ENCODE peak calls at places on chromosomes 11 and 22, in four cellular contexts. One of them, this sample, is unnamed.

GRCh38 chr22:30824711-30825110 is 130.0 kb downstream of the OSBP2 start:
- DNase-seq in cardiac fibroblast: no peak
- DNase-seq in GM23338: no peak
- DNase-seq in type B pancreatic cell: peak
- DNase-seq in this sample: no peak

GRCh38 chr22:45164217-45165123 is 745 bp downstream of the NUP50 start:
- DNase-seq in cardiac fibroblast: peak
- DNase-seq in GM23338: peak
- DNase-seq in type B pancreatic cell: no peak
- DNase-seq in this sample: peak

GRCh38 chr11:69383372-69383771 is 89.4 kb downstream of the MYEOV start:
- DNase-seq in cardiac fibroblast: no peak
- DNase-seq in GM23338: no peak
- DNase-seq in type B pancreatic cell: peak
- DNase-seq in this sample: no peak

GRCh38 chr11:90220391-90220790 is 2.5 kb downstream of the CHORDC1 start:
- DNase-seq in cardiac fibroblast: peak
- DNase-seq in GM23338: no peak
- DNase-seq in type B pancreatic cell: no peak
- DNase-seq in this sample: no peak

GRCh38 chr11:69148377-69148762 is 7.4 kb upstream of the SMIM38 start:
- DNase-seq in cardiac fibroblast: no peak
- DNase-seq in GM23338: no peak
- DNase-seq in type B pancreatic cell: no peak
- DNase-seq in this sample: no peak

GRCh38 chr11:69443138-69443967 is 38.1 kb upstream of the LINC01488 start:
- DNase-seq in cardiac fibroblast: peak
- DNase-seq in GM23338: peak
- DNase-seq in type B pancreatic cell: peak
- DNase-seq in this sample: peak

GRCh38 chr11:107265591-107265990 is 192.0 kb downstream of the CWF19L2 start:
- DNase-seq in cardiac fibroblast: no peak
- DNase-seq in GM23338: no peak
- DNase-seq in type B pancreatic cell: no peak
- DNase-seq in this sample: no peak

GRCh38 chr11:66877585-66877984 is 20.7 kb downstream of the LRFN4 start:
- DNase-seq in cardiac fibroblast: peak
- DNase-seq in GM23338: no peak
- DNase-seq in type B pancreatic cell: no peak
- DNase-seq in this sample: no peak

GRCh38 chr11:73258104-73258684 is 13.9 kb upstream of the P2RY6 start:
- DNase-seq in cardiac fibroblast: no peak
- DNase-seq in GM23338: no peak
- DNase-seq in type B pancreatic cell: peak
- DNase-seq in this sample: no peak

GRCh38 chr11:10308208-10308954 is 3.5 kb downstream of the ADM start:
- DNase-seq in cardiac fibroblast: no peak
- DNase-seq in GM23338: no peak
- DNase-seq in type B pancreatic cell: no peak
- DNase-seq in this sample: no peak

GRCh38 chr22:47055461-47055860 is 293.0 kb downstream of the TBC1D22A start:
- DNase-seq in cardiac fibroblast: no peak
- DNase-seq in GM23338: no peak
- DNase-seq in type B pancreatic cell: no peak
- DNase-seq in this sample: no peak

GRCh38 chr11:70566768-70567530 is 168.6 kb downstream of the CTTN start:
- DNase-seq in cardiac fibroblast: no peak
- DNase-seq in GM23338: no peak
- DNase-seq in type B pancreatic cell: no peak
- DNase-seq in this sample: no peak

GRCh38 chr11:19739872-19740271 is 27.2 kb downstream of the NAV2 start:
- DNase-seq in cardiac fibroblast: peak
- DNase-seq in GM23338: peak
- DNase-seq in type B pancreatic cell: no peak
- DNase-seq in this sample: no peak

DNA sequence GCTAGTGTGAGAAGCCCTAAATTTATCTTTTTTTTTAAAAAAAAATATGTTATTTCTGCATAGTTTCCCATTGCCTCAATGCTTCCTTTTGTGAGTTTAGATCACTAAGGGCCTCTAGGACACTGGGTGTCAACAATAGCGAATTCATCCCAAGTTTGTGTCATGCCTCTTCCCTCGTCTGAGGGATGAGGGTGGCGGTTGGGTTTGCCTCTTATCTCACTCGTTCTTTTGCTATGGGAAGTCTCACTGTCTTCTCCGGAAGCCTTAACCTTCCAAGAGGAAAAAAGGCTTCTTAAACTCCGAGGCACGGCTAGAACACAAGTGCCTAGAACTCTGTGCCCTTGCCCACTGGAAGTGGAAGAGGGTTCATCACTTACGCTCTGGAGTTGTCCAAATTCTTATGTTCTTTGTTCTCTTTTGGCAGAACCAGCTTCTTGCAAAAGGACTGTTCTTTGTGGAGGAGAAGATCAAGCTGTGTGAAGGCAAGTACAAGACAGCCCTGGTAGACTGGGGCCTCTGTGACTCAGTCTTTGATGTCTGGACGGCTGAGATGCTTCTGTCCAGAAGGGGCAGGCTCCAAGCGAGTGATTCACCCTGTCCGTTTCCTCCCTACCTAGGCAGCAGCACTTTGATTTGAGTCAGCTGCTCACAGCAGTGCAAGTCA is 78.5 kb downstream of the TRAF6 start:
- DNase-seq in cardiac fibroblast: peak
- DNase-seq in GM23338: no peak
- DNase-seq in type B pancreatic cell: no peak
- DNase-seq in this sample: no peak
- TF ChIP-seq CTCF in cardiac fibroblast: no peak
- TF ChIP-seq CTCF in GM23338: no peak
- TF ChIP-seq CTCF in type B pancreatic cell: no peak
- TF ChIP-seq CTCF in this sample: no peak

DNA sequence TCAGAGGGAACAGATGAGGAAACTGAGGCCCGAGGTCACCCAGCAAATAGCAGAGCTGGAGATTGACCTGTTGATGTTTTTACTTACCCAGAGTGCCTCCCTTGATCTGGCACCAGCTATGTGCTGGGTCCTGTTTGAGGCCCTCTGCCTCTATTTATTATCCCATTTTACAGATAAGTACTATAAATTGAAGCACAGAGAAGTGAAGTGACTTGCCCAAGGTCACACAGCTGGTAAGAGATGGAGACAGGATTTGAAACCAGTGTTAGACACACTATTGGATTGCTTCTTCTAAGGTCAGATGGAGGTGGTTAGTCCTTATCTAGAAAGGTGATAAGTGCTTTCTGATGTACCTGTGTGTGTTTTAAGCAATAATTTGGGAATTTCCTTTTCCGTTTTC is 13.5 kb downstream of the SGSM1 start:
- DNase-seq in cardiac fibroblast: no peak
- DNase-seq in GM23338: no peak
- DNase-seq in type B pancreatic cell: no peak
- DNase-seq in this sample: no peak
- TF ChIP-seq CTCF in cardiac fibroblast: no peak
- TF ChIP-seq CTCF in GM23338: no peak
- TF ChIP-seq CTCF in type B pancreatic cell: no peak
- TF ChIP-seq CTCF in this sample: no peak

DNA sequence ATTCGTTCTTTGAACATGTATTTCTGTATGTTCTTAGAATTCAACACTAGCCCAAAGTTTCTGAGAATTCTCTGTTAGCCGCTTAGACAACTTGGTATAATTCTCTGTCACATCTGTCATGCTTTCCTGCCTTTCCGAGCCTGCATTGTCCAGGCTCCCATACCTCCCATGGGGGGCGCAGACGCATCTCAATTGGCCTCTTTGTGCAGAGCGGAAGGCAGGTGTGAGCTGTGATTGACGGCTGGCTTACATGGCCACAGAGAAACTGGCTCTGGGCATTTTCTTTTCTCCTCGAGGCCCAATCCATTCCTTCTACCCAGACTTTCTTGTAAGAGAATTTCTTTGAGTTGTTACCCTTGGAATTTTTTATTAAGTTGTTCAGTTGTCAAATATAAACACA is 132.7 kb upstream of the SESN3 start:
- DNase-seq in cardiac fibroblast: no peak
- DNase-seq in GM23338: peak
- DNase-seq in type B pancreatic cell: no peak
- DNase-seq in this sample: no peak
- TF ChIP-seq CTCF in cardiac fibroblast: no peak
- TF ChIP-seq CTCF in GM23338: peak
- TF ChIP-seq CTCF in type B pancreatic cell: no peak
- TF ChIP-seq CTCF in this sample: no peak

GRCh38 chr11:85590848-85591483 is 36.2 kb downstream of the DLG2 start:
- DNase-seq in cardiac fibroblast: peak
- DNase-seq in GM23338: peak
- DNase-seq in type B pancreatic cell: no peak
- DNase-seq in this sample: no peak
- TF ChIP-seq CTCF in cardiac fibroblast: no peak
- TF ChIP-seq CTCF in GM23338: peak
- TF ChIP-seq CTCF in type B pancreatic cell: peak
- TF ChIP-seq CTCF in this sample: no peak

GRCh38 chr11:28298209-28298608 is 190.0 kb downstream of the METTL15 start:
- DNase-seq in cardiac fibroblast: no peak
- DNase-seq in GM23338: no peak
- DNase-seq in type B pancreatic cell: no peak
- DNase-seq in this sample: no peak

GRCh38 chr11:28296426-28296825 is 188.2 kb downstream of the METTL15 start:
- DNase-seq in cardiac fibroblast: no peak
- DNase-seq in GM23338: no peak
- DNase-seq in type B pancreatic cell: no peak
- DNase-seq in this sample: no peak
- TF ChIP-seq CTCF in cardiac fibroblast: no peak
- TF ChIP-seq CTCF in GM23338: no peak
- TF ChIP-seq CTCF in type B pancreatic cell: no peak
- TF ChIP-seq CTCF in this sample: no peak

This sample was measured in natural killer cell.